ENCODE peak calls at places on chromosomes 2 and 18, in four cellular contexts. E is iPS-NIHi11, T is NCI-H1105, Y is ecto neural progenitor cell. M is an unnamed sample.

GRCh38 chr2:200593905-200594304 is 8.1 kb downstream of the AOX1 start:
- DNase-seq in E (no peak), Y (no peak), T (no peak), M (no peak)

GRCh38 chr2:168243061-168243460 is 4.3 kb downstream of the STK39 start:
- DNase-seq in T (no peak), E (no peak), Y (no peak), M (peak; percentile 35)

GRCh38 chr2:74267068-74267467 is 68.7 kb downstream of the MTHFD2 start:
- DNase-seq in Y (no peak), E (peak; percentile 70), T (peak; percentile 15), M (peak; percentile 15)

GRCh38 chr2:218284106-218284811 is 8.0 kb downstream of the TMBIM1 start:
- DNase-seq in T (no peak), Y (no peak), E (no peak), M (no peak)

GRCh38 chr2:100623033-100623715 is 60.4 kb downstream of the PDCL3 start:
- DNase-seq in E (no peak), Y (peak; percentile 3), T (no peak), M (no peak)

GRCh38 chr2:217616936-217617335 is 385.9 kb downstream of the TNS1 start:
- DNase-seq in T (no peak), Y (no peak), E (no peak), M (no peak)

GRCh38 chr18:5890261-5890605 is 5.1 kb downstream of the TMEM200C start:
- DNase-seq in Y (no peak), E (no peak), T (no peak), M (no peak)

GRCh38 chr2:72931280-72931910 is 14.1 kb downstream of the EMX1 start:
- DNase-seq in E (no peak), Y (no peak), T (no peak), M (no peak)

GRCh38 chr18:63161032-63161727 is 158.4 kb downstream of the BCL2 start:
- DNase-seq in Y (no peak), E (no peak), T (no peak), M (no peak)

GRCh38 chr2:203673933-203674332 is 32.5 kb upstream of the CD28 start:
- DNase-seq in Y (no peak), E (no peak), T (no peak), M (no peak)

GRCh38 chr18:72648079-72648478 is 103.9 kb upstream of the CBLN2 start:
- DNase-seq in E (no peak), T (no peak), Y (no peak), M (no peak)

GRCh38 chr2:33134764-33135560 is 188.2 kb downstream of the LTBP1 start:
- DNase-seq in T (no peak), E (no peak), Y (no peak), M (peak; percentile 18)

GRCh38 chr2:96105994-96106393 is 10.4 kb downstream of the ADRA2B start:
- DNase-seq in Y (no peak), T (no peak), E (no peak), M (no peak)

GRCh38 chr18:77112161-77112801 is 20.3 kb downstream of the MBP start:
- DNase-seq in Y (no peak), E (no peak), T (no peak), M (no peak)

GRCh38 chr2:157486596-157487270 is 42.8 kb upstream of the CYTIP start:
- DNase-seq in Y (no peak), E (no peak), T (no peak), M (no peak)

GRCh38 chr2:145623136-145623535 is 1103.2 kb upstream of the ZEB2 start:
- DNase-seq in Y (no peak), E (no peak), T (no peak), M (no peak)

GRCh38 chr2:174675615-174676014 is 78.0 kb upstream of the WIPF1 start:
- DNase-seq in T (no peak), E (no peak), Y (no peak), M (no peak)

GRCh38 chr2:101145406-101145805 is 5.8 kb downstream of the TBC1D8 start:
- DNase-seq in T (no peak), Y (no peak), E (no peak), M (no peak)

GRCh38 chr2:195575879-195576391 is 81.1 kb upstream of the SLC39A10 start:
- DNase-seq in T (peak; percentile 10), Y (no peak), E (peak; percentile 28), M (no peak)

GRCh38 chr2:160387558-160388262 is 105.9 kb downstream of the RBMS1 start:
- DNase-seq in T (no peak), E (no peak), Y (no peak), M (no peak)

M was measured in DMS79 treated with DMSO at 0.1 percent for 48 hours.